ENCODE peak calls at places on chromosomes 11 and 22, in five cellular contexts. S is SK-N-SH, F is IMR-90, W is K562, P is GM12878. Z is an unnamed sample.
A peak's percentile ranks its signal among the peaks of the same experiment; 100 is the strongest.

GRCh38 chr11:64265176-64266160 is 14.1 kb downstream of the PLCB3 start:
- DNase-seq in W (no peak), F (no peak), S (no peak), P (no peak), Z (no peak)

GRCh38 chr11:75421035-75421602 is 11.9 kb downstream of the KLHL35 start:
- DNase-seq in W (peak; percentile 56), F (no peak), P (no peak), S (peak; percentile 60), Z (no peak)

GRCh38 chr22:24402460-24403192 is 24.8 kb upstream of the ADORA2A start:
- DNase-seq in P (peak; percentile 33), S (peak; percentile 75), F (peak; percentile 94), W (no peak), Z (peak; percentile 81)

GRCh38 chr11:64123102-64123434 is 42.8 kb downstream of the MACROD1 start:
- DNase-seq in F (no peak), P (no peak), S (peak; percentile 71), W (no peak), Z (no peak)

GRCh38 chr11:67117176-67117575 is 1.9 kb upstream of the KDM2A start:
- DNase-seq in P (no peak), F (no peak), S (no peak), W (no peak), Z (no peak)

GRCh38 chr22:48948575-48949170 is 879.0 kb downstream of the BRD1 start:
- DNase-seq in S (no peak), F (no peak), W (no peak), P (no peak), Z (no peak)

GRCh38 chr22:49582171-49582570 is 245.5 kb downstream of the BRD1 start:
- DNase-seq in W (no peak), P (no peak), F (no peak), S (peak; percentile 46), Z (no peak)

GRCh38 chr11:82902086-82902485 is 550 bp downstream of the DDIAS start:
- DNase-seq in W (peak; percentile 37), F (no peak), S (no peak), P (no peak), Z (no peak)

GRCh38 chr22:40107756-40108437 is 69.8 kb upstream of the TNRC6B start:
- DNase-seq in W (no peak), F (peak; percentile 12), P (no peak), S (no peak), Z (no peak)

GRCh38 chr22:33391298-33391697 is 333.1 kb upstream of the SYN3 start:
- DNase-seq in S (no peak), F (no peak), W (no peak), P (no peak), Z (no peak)

GRCh38 chr11:115590254-115590653 is 86.0 kb upstream of the CADM1 start:
- DNase-seq in P (no peak), S (peak; percentile 71), F (no peak), W (no peak), Z (no peak)

GRCh38 chr11:43497144-43497543 is 138.4 kb downstream of the TTC17 start:
- DNase-seq in W (no peak), F (no peak), P (no peak), S (no peak), Z (no peak)

GRCh38 chr11:28038775-28039174 is 69.2 kb downstream of the KIF18A start:
- DNase-seq in W (no peak), P (no peak), S (no peak), F (no peak), Z (no peak)

GRCh38 chr11:129787518-129787917 is 28.1 kb upstream of the TMEM45B start:
- DNase-seq in F (no peak), S (no peak), P (no peak), W (no peak), Z (no peak)

GRCh38 chr11:34846467-34846866 is 69.7 kb downstream of the APIP start:
- DNase-seq in W (no peak), S (no peak), P (no peak), F (no peak), Z (no peak)

GRCh38 chr11:131867457-131868257 is 497.2 kb downstream of the NTM start:
- DNase-seq in W (no peak), F (peak; percentile 89), P (no peak), S (peak; percentile 70), Z (no peak)

GRCh38 chr11:47143322-47143721 is 33.4 kb downstream of the ARFGAP2 start:
- DNase-seq in S (peak; percentile 61), W (no peak), P (no peak), F (peak; percentile 97), Z (no peak)

GRCh38 chr22:23113847-23114720 is 27.7 kb downstream of the RSPH14 start:
- DNase-seq in F (no peak), S (no peak), W (peak; percentile 59), P (no peak), Z (no peak)

GRCh38 chr11:133964946-133965632 is 8.3 kb upstream of the IGSF9B start:
- DNase-seq in W (no peak), S (no peak), P (no peak), F (no peak), Z (peak; percentile 50)

GRCh38 chr11:10107522-10107921 is 186.5 kb downstream of the SBF2 start:
- DNase-seq in P (no peak), F (no peak), S (no peak), W (no peak), Z (no peak)

DNA sequence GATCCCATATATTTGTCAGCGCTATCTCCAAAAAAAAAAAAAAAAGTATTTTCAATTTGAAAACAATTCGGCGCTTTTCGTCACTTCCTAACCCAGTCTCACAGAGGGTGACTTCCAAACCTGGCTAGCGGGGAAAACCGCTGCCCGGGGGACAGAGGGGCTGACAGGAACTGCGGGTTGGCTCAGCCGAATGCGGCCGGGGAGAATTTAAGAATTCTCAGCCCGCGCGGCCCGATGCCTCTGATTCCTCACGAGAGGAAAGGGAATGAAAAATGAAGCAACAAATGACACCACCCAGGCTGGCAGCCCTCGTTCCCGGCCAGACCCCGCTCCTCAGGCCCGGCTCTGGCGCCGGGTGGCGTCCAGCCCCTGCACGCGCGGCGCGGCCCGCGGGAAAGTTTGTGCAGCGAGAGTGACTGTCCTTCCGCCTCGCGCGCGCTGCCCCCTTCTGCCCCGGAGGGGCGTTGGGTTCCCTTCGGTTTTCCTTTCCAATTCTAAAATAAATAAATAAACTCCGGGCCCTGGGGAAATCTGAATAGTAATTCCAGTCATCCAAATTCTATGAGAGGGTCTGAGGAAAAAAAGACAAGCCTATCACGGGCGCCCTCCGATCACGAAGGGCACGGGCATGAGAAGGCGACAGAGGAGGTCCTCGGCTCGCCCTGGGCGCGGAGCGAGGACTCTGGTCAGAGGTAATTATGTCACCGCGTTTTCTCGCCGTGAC is 4.8 kb upstream of the PAX6 start:
- DNase-seq in F (no peak), S (peak; percentile 41), P (no peak), W (peak; percentile 45), Z (no peak)
- H3K4me3 ChIP-seq in F (no peak overlapping the region), S (no peak overlapping the region), P (no peak overlapping the region), W (peak overlapping the region; percentile 34), Z (peak overlapping the region; percentile 38)

GRCh38 chr11:12684821-12685220 is 10.6 kb downstream of the TEAD1 start:
- DNase-seq in S (no peak), F (no peak), P (no peak), W (peak; percentile 44), Z (no peak)
- TF ChIP-seq RCOR1 in S (no peak), F (no peak), P (no peak), W (no peak), Z (no peak)

GRCh38 chr11:7597620-7598019 is 75.7 kb downstream of the CYB5R2 start:
- DNase-seq in W (no peak), F (no peak), P (no peak), S (no peak), Z (no peak)

GRCh38 chr11:7595016-7595869 is 78.1 kb downstream of the CYB5R2 start:
- DNase-seq in F (no peak), S (no peak), W (no peak), P (no peak), Z (no peak)

GRCh38 chr11:7599209-7599608 is 74.1 kb downstream of the CYB5R2 start:
- DNase-seq in P (no peak), F (no peak), S (no peak), W (no peak), Z (no peak)

GRCh38 chr11:7595951-7596350 is 77.3 kb downstream of the CYB5R2 start:
- DNase-seq in F (no peak), S (no peak), P (no peak), W (no peak), Z (no peak)

DNA sequence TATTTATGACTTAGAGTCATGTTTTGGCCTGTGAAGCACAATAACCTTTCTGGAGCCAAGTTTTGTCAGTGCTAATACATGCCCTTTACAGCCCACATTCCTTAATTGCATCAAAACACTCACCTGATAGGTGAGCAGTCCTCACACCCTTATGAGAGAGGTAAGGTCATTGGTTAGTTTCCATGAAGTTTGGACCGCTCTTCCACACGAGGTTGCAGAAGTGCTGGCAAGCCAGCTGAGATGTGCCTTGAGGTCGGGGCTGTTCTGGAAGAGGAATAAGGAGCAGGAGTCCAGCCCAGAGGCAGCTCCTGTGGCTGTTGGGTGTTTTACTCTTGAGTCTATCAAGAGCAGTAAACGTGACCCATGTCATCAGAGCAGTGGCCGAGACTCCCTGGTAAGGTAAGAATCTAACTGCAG is 76.3 kb downstream of the CYB5R2 start:
- DNase-seq in S (no peak), P (no peak), W (no peak), F (no peak), Z (no peak)
- H3K4me3 ChIP-seq in S (no peak overlapping the region), P (no peak overlapping the region), W (no peak overlapping the region), F (no peak overlapping the region), Z (no peak overlapping the region)

DNA sequence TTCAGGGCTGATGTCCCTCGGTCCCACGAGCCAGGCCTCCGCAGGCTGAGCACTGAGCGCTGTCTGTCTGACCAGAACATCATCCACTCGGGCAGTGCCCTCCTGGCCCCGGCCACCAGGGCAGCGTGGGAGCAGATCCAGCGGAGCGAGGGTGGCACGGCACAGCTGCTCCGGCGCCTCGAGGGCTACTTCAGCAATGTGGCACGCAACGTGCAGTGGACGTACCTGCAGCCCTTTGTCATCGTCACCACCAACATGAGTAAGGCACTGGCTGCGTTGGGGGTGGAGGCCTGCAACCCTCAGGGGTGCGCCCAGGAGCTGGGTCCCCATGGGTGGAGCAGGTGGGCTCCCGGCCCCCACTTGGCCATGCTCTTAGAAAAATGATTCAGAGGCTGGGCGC is 49.7 kb upstream of the PRODH start:
- DNase-seq in S (no peak), W (peak; percentile 29), F (no peak), P (no peak), Z (no peak)
- TF ChIP-seq RCOR1 in S (no peak), W (no peak), F (no peak), P (no peak), Z (no peak)

DNA sequence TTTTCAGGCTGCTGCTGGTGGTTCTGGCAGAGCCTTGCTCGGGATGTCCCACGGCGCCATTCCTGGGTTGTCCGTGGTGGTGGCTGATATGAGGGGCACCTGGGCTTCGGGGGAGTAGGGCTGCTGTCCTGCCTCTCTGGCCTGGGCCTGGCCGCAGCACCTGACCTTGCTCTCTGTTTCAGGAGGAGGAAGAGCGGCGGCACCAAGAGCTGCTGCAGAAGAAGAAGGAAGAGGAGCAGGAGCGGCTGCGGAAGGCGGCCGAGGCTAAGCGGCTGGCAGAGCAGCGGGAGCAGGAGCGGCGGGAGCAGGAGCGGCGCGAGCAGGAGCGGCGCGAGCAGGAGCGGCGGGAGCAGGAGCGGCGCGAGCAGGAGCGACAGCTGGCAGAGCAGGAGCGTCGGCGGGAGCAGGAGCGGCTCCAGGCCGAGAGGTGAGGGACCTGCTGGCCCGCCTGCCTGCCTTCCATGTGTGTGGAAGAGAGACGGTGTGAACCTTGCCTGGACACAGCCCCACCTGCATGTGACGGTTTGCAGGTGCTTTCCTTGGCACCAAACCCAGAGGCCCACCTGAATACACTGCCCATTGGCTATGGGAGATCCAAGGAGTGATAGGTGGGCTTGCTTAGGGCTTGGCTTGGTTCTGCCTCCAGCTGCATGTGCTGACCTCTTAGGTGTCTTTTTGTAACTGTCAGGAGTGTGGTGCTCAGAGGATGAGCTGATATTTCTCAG is 22.8 kb downstream of the INCENP start:
- DNase-seq in W (no peak), S (peak; percentile 5), F (no peak), P (no peak), Z (no peak)
- H3K4me3 ChIP-seq in W (no peak overlapping the region), S (no peak overlapping the region), F (no peak overlapping the region), P (no peak overlapping the region), Z (no peak overlapping the region)

GRCh38 chr22:46596032-46596441 is 24.1 kb upstream of the GRAMD4 start:
- DNase-seq in P (no peak), F (no peak), S (peak; percentile 97), W (no peak), Z (no peak)
- TF ChIP-seq RCOR1 in P (no peak), F (no peak), S (peak; percentile 98), W (no peak), Z (no peak)

Z was measured in A549.